ENCODE peak calls at places on chromosomes 1 and 21, in four cellular contexts. F is K562, W is GM23338, K is endothelial cell of umbilical vein. I is an unnamed sample.

GRCh38 chr1:86429830-86430229 is 5.9 kb downstream of the CLCA2 start:
- DNase-seq in F (peak; percentile 25), W (no peak), K (peak; percentile 81), I (peak; percentile 99)

GRCh38 chr1:232923739-232924386 is 26.5 kb upstream of the NTPCR start:
- DNase-seq in F (no peak), W (no peak), K (no peak), I (no peak)

GRCh38 chr1:24928631-24929090 is 1.4 kb downstream of the RUNX3 start:
- DNase-seq in F (no peak), W (peak; percentile 60), K (no peak), I (no peak)

GRCh38 chr1:45746922-45747321 is 3.5 kb downstream of the IPP start:
- DNase-seq in F (no peak), W (no peak), K (no peak), I (no peak)

GRCh38 chr1:201751872-201752271 is 77.1 kb upstream of the IPO9 start:
- DNase-seq in F (peak; percentile 31), W (peak; percentile 46), K (peak; percentile 26), I (no peak)

GRCh38 chr1:85417017-85417416 is 47.9 kb downstream of the DDAH1 start:
- DNase-seq in F (no peak), W (peak; percentile 48), K (peak; percentile 74), I (no peak)

GRCh38 chr1:210292276-210292851 is 36.3 kb upstream of the HHAT start:
- DNase-seq in F (peak; percentile 4), W (peak; percentile 91), K (peak; percentile 16), I (no peak)

GRCh38 chr1:22914156-22914555 is 58.5 kb downstream of the LACTBL1 start:
- DNase-seq in F (no peak), W (no peak), K (no peak), I (no peak)

GRCh38 chr1:41313661-41314131 is 47.5 kb upstream of the FOXO6 start:
- DNase-seq in F (peak; percentile 59), W (peak; percentile 82), K (peak; percentile 30), I (peak; percentile 10)

GRCh38 chr21:45522381-45522780 is 19.9 kb downstream of the SLC19A1 start:
- DNase-seq in F (no peak), W (no peak), K (no peak), I (no peak)

GRCh38 chr1:19505694-19506457 is 20.5 kb upstream of the CAPZB start:
- DNase-seq in F (no peak), W (no peak), K (no peak), I (no peak)

GRCh38 chr1:20643080-20643479 is 9.8 kb downstream of the PINK1 start:
- DNase-seq in F (no peak), W (no peak), K (no peak), I (no peak)

GRCh38 chr1:97759078-97759477 is 161.8 kb downstream of the DPYD start:
- DNase-seq in F (no peak), W (no peak), K (no peak), I (no peak)

GRCh38 chr1:77282187-77282865 is 507 bp downstream of the AK5 start:
- DNase-seq in F (no peak), W (peak; percentile 60), K (peak; percentile 35), I (no peak)

GRCh38 chr1:109772658-109773202 is 9.0 kb upstream of the EPS8L3 start:
- DNase-seq in F (no peak), W (no peak), K (no peak), I (no peak)

GRCh38 chr1:109928591-109929111 is 18.0 kb downstream of the CSF1 start:
- DNase-seq in F (no peak), W (no peak), K (peak; percentile 18), I (no peak)

GRCh38 chr1:209673631-209674417 is 1.4 kb upstream of the G0S2 start:
- DNase-seq in F (peak; percentile 38), W (no peak), K (no peak), I (no peak)

GRCh38 chr1:218394416-218394815 is 49.3 kb downstream of the TGFB2 start:
- DNase-seq in F (no peak), W (no peak), K (no peak), I (no peak)

GRCh38 chr1:60865146-60865545 is 217.2 kb upstream of the NFIA start:
- DNase-seq in F (no peak), W (no peak), K (no peak), I (no peak)

GRCh38 chr1:25743164-25744139 is 56.5 kb upstream of the SELENON start:
- DNase-seq in F (no peak), W (no peak), K (peak; percentile 79), I (no peak)

GRCh38 chr1:22437573-22437972 is 14.1 kb upstream of the ZBTB40 start:
- DNase-seq in F (no peak), W (no peak), K (no peak), I (no peak)

GRCh38 chr1:160748182-160748876 is 9.3 kb downstream of the SLAMF7 start:
- DNase-seq in F (peak; percentile 31), W (peak; percentile 18), K (no peak), I (no peak)

GRCh38 chr1:215606564-215607168 is 39.6 kb downstream of the KCTD3 start:
- DNase-seq in F (no peak), W (peak; percentile 40), K (no peak), I (no peak)

GRCh38 chr1:39646232-39647081 is 7.0 kb upstream of the HEYL start:
- DNase-seq in F (peak; percentile 39), W (peak; percentile 80), K (no peak), I (no peak)

DNA sequence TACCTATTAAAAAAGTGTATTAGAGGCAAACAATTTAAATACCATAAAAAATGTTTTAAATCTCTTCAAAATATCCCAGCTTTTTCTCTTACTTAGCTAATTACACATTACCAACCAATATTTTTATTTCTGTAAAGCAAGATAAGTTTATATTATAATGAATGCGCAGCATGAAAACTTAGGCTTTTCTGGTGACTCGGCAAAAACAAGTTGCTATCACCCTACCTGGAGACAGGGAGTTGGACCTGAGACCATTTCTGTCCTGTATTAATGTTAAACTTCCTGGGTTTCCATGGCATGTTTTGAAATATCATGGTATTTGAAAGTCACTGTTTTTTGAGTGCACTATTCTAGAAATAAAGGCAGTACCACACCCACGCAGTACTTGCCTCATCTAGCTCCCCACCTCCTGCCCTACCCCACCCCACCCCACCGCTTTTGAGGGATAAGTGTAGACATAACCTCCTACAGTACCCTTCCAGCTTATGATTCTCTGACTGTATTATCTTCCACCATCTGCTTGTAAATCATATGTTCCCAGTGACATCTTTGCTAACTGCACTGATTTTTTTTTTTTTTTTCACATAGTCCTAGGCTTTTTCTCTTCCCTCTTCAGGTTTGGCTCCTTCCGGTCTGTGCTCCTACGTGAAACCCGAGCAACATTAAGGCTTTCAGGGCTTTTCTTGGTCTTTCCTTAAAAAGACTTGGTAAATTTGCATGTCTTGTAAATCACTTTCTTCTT is 77.5 kb downstream of the PHTF1 start:
- DNase-seq in F (peak; percentile 41), W (no peak), K (no peak), I (no peak)
- TF ChIP-seq POLR2AphosphoS5 in F (no peak), W (no peak), K (no peak), I (no peak)

GRCh38 chr1:197902454-197903195 is at the start of gene C1orf53:
- DNase-seq in F (peak; percentile 93), W (peak; percentile 90), K (peak; percentile 91), I (no peak)
- TF ChIP-seq EZH2 in F (no peak), W (no peak), K (no peak), I (no peak)

DNA sequence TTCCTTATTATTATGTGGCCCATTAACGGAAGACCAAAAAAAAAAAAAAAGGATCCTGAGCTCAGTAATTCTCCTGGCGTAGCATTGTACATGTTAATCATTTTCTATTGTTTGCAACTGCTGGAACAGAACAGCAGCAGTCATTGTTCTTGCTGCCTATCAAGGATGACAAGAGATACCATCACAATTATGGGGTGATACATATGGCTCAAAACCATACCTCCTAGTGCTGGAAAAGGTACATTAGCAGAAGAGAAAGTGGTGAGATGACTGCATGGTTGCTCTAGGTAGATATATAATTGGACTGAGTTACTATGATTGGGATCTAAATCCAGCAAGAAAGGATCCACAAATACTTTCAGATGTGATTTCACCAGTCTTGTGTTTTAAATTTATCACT is 13.3 kb upstream of the TLR5 start:
- DNase-seq in F (no peak), W (no peak), K (no peak), I (no peak)
- TF ChIP-seq POLR2AphosphoS5 in F (no peak), W (no peak), K (no peak), I (no peak)

GRCh38 chr1:50418600-50419109 is 4.6 kb downstream of the DMRTA2 start:
- DNase-seq in F (no peak), W (peak; percentile 67), K (no peak), I (no peak)
- TF ChIP-seq EZH2 in F (no peak), W (peak; percentile 96), K (peak; percentile 95), I (no peak)

DNA sequence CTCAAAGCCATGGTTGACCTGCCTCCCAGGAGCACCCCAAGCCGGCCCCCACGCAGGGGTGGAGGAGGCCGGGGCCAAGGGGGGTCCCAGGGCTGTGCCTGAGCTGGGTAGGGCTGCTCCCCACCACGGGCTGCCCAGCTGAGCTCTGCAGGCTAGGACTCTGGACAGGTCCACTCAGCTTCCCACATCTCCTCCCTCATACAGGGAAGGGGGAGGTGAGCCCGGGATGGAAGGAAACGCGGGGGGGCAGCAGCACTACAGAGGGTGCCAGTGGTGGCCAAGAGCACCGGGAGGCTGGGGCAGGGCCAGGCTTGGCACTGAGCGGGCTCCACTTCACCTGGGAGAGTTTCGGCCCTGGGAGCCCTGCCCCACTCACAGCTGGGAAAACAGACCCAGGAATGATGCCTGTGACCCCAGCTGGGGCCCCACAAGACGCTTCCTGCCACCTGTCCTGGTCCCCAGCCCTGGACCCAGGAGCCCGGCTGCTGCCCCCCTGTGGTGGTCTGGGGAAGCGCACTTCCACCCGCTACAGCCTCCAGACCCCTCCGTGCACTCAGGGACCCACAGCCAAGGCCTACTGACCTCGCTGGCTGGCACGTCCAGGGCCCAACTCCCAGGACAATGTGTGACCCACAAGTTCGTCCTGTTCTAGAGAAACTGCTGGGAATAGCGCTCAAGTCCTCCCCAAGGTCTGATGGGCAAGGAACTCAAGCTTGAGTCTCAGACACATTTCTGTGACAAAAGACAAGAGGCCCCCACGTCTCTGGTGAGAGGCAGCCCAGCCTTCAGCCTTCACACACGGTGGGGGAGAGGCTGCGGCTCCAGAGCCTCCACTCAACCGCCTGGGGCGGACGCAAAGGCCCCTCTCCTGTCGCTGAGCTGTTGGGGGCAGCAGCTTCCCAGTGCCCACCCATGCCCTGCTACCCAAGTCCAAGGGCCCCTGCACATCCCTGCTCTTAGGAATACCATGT is 3.0 kb downstream of the AURKAIP1 start:
- DNase-seq in F (peak; percentile 80), W (peak; percentile 86), K (peak; percentile 52), I (no peak)
- TF ChIP-seq POLR2AphosphoS5 in F (peak; percentile 56), W (no peak), K (no peak), I (no peak)

DNA sequence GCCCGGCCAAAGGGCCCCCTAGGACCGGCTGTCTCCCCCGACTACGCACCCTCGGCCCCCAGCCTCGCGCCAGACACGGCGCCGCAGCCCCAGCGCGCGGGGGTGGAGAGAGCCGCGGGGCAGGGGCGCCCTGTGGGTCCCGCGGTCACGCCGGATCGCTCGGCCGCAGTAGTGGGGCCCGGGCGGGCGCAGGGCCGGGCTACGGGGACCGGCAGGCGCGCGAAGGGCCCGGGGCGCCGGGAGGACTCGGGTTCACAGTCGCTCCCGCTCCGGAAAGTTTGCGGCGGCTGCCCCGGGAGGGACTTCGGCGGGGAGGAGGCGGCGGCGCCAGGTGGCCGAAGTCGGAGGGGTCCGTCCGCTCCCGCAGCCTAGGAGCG is 7.1 kb upstream of the ZNF669 start:
- DNase-seq in F (no peak), W (peak; percentile 48), K (no peak), I (no peak)
- TF ChIP-seq EZH2 in F (no peak), W (peak; percentile 48), K (peak; percentile 49), I (no peak)

I was measured in SK-N-MC.